ENCODE peak calls at places on chromosomes 13 and 19, in six cellular contexts. B, J, T, Y, I and A are unnamed samples.

GRCh38 chr19:34994286-34994642 is 5.9 kb upstream of the GRAMD1A start:
- DNase-seq in B (no peak), J (no peak), T (no peak), Y (no peak), I (no peak), A (no peak)

GRCh38 chr13:46146898-46147297 is 35.1 kb downstream of the LCP1 start:
- DNase-seq in B (peak; percentile 28), J (no peak), T (no peak), Y (peak; percentile 56), I (no peak), A (no peak)

GRCh38 chr13:23671902-23672301 is 101.7 kb downstream of the TNFRSF19 start:
- DNase-seq in B (no peak), J (no peak), T (no peak), Y (no peak), I (no peak), A (peak; percentile 95)

GRCh38 chr19:10450853-10451609 is 30.7 kb downstream of the PDE4A start:
- DNase-seq in B (peak; percentile 69), J (peak; percentile 34), T (peak; percentile 98), Y (no peak), I (no peak), A (no peak)

GRCh38 chr19:18683955-18684641 is 618 bp downstream of the CRTC1 start:
- DNase-seq in B (no peak), J (no peak), T (no peak), Y (no peak), I (no peak), A (no peak)

GRCh38 chr13:36536546-36536945 is 104.3 kb downstream of the CCNA1 start:
- DNase-seq in B (no peak), J (no peak), T (no peak), Y (no peak), I (no peak), A (no peak)

GRCh38 chr19:45470147-45471081 is 2.6 kb downstream of the FOSB start:
- DNase-seq in B (no peak), J (no peak), T (peak; percentile 30), Y (no peak), I (no peak), A (peak; percentile 67)

GRCh38 chr13:89061821-89062220 is 1390.7 kb downstream of the SLITRK5 start:
- DNase-seq in B (no peak), J (no peak), T (no peak), Y (peak; percentile 65), I (no peak), A (no peak)

GRCh38 chr19:8204961-8205360 is 4.2 kb upstream of the CERS4 start:
- DNase-seq in B (no peak), J (no peak), T (no peak), Y (no peak), I (no peak), A (no peak)

GRCh38 chr19:35261356-35262100 is 7.2 kb upstream of the USF2 start:
- DNase-seq in B (no peak), J (no peak), T (no peak), Y (no peak), I (no peak), A (no peak)

GRCh38 chr19:32068805-32069204 is 276.6 kb upstream of the ZNF507 start:
- DNase-seq in B (no peak), J (no peak), T (no peak), Y (no peak), I (no peak), A (no peak)

GRCh38 chr13:46592410-46592809 is 39.4 kb downstream of the LRCH1 start:
- DNase-seq in B (no peak), J (no peak), T (no peak), Y (no peak), I (no peak), A (no peak)

GRCh38 chr13:78977311-78977710 is 318.4 kb upstream of the OBI1 start:
- DNase-seq in B (no peak), J (no peak), T (no peak), Y (no peak), I (no peak), A (no peak)

GRCh38 chr13:105642511-105642958 is 892.9 kb downstream of the EFNB2 start:
- DNase-seq in B (no peak), J (peak; percentile 13), T (no peak), Y (no peak), I (no peak), A (peak; percentile 7)

GRCh38 chr13:106291006-106291405 is 244.5 kb downstream of the EFNB2 start:
- DNase-seq in B (no peak), J (no peak), T (no peak), Y (no peak), I (no peak), A (peak; percentile 76)

GRCh38 chr13:26300140-26300539 is 46.2 kb downstream of the CDK8 start:
- DNase-seq in B (no peak), J (no peak), T (peak; percentile 6), Y (no peak), I (no peak), A (peak; percentile 86)

GRCh38 chr13:43544011-43544410 is 242.8 kb downstream of the ENOX1 start:
- DNase-seq in B (no peak), J (no peak), T (no peak), Y (no peak), I (no peak), A (peak; percentile 58)

GRCh38 chr19:33219261-33219812 is 6.3 kb downstream of the SLC7A10 start:
- DNase-seq in B (no peak), J (no peak), T (no peak), Y (no peak), I (no peak), A (peak; percentile 39)

GRCh38 chr19:860481-861098 is 1.1 kb downstream of the CFD start:
- DNase-seq in B (peak; percentile 72), J (peak; percentile 75), T (peak; percentile 94), Y (peak; percentile 53), I (no peak), A (peak; percentile 75)

GRCh38 chr13:40480012-40480914 is 186.2 kb downstream of the FOXO1 start:
- DNase-seq in B (no peak), J (no peak), T (no peak), Y (peak; percentile 62), I (no peak), A (no peak)

GRCh38 chr13:106599875-106600797 is 32.2 kb upstream of the ARGLU1 start:
- DNase-seq in B (no peak), J (no peak), T (no peak), Y (no peak), I (no peak), A (peak; percentile 80)

GRCh38 chr13:102400619-102401125 is 1.2 kb downstream of the FGF14 start:
- DNase-seq in B (no peak), J (no peak), T (no peak), Y (no peak), I (no peak), A (no peak)

GRCh38 chr19:38385804-38386257 is 2.0 kb downstream of the GGN start:
- DNase-seq in B (no peak), J (no peak), T (no peak), Y (no peak), I (no peak), A (no peak)

GRCh38 chr13:60756306-60756705 is 359.3 kb downstream of the TDRD3 start:
- DNase-seq in B (no peak), J (no peak), T (no peak), Y (no peak), I (no peak), A (no peak)

GRCh38 chr19:58575183-58576041 is 2.3 kb upstream of the MZF1 start:
- DNase-seq in B (peak; percentile 81), J (peak; percentile 93), T (peak; percentile 87), Y (peak; percentile 83), I (peak; percentile 58), A (peak; percentile 85)

GRCh38 chr19:55283548-55284393 is at the start of gene BRSK1:
- DNase-seq in B (peak; percentile 46), J (no peak), T (peak; percentile 57), Y (no peak), I (no peak), A (peak; percentile 61)

GRCh38 chr19:6236310-6237291 is 43.2 kb downstream of the MLLT1 start:
- DNase-seq in B (no peak), J (no peak), T (no peak), Y (no peak), I (no peak), A (no peak)

GRCh38 chr19:46015080-46015960 is 7.5 kb downstream of the PGLYRP1 start:
- DNase-seq in B (peak; percentile 29), J (peak; percentile 72), T (peak; percentile 66), Y (no peak), I (no peak), A (no peak)

GRCh38 chr13:51211910-51212309 is 10.3 kb upstream of the FAM124A start:
- DNase-seq in B (no peak), J (no peak), T (no peak), Y (no peak), I (no peak), A (no peak)
- TF ChIP-seq BHLHE40 in B (no peak), J (no peak), T (no peak), Y (no peak), I (no peak), A (no peak)

GRCh38 chr13:113458218-113459065 is 5.2 kb upstream of the ADPRHL1 start:
- DNase-seq in B (peak; percentile 14), J (peak; percentile 12), T (peak; percentile 17), Y (peak; percentile 13), I (no peak), A (peak; percentile 55)
- TF ChIP-seq BHLHE40 in B (no peak), J (no peak), T (no peak), Y (no peak), I (no peak), A (no peak)

DNA sequence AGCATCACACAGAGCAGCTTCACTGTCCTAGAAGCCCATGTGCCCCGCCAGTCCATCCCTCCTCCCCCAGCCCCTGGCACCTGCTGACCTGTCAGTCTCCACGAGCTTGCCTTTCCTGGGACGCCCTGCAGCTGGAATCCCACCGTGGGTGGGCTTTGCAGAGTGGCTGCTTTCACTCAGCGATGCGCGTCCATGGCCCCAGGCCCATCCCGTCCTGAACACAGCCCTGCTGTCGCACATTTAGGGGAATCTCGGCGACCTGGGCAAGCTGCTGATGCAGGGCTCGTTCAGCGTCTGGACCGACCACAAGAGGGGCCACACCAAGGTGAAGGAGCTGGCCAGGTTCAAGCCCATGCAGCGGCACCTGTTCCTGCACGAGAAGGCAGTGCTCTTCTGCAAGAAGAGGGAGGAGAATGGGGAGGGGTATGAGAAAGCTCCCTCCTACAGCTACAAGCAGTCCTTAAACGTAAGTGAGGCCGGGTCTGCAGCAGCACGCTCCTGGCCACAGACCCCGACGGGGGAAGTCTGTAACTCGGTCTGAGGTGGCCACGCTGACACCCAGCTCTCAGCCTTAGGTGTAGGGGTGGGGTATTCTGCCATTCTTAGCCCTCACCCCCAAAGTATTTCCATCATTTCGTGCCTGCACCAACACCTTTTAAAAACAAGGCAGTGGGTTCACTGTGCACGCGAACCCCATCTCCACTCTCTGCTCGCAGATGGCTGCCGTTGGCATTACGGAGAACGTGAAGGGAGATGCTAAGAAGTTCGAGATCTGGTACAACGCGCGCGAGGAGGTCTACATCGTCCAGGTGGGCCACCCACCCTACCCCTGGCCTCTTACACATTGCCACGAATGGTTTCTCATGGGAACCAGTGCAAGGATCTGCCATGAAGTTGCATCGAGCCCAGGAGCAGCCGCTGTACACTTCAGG is 18.3 kb upstream of the F7 start:
- DNase-seq in B (no peak), J (no peak), T (no peak), Y (no peak), I (no peak), A (no peak)
- TF ChIP-seq BHLHE40 in B (no peak), J (no peak), T (no peak), Y (no peak), I (no peak), A (no peak)

DNA sequence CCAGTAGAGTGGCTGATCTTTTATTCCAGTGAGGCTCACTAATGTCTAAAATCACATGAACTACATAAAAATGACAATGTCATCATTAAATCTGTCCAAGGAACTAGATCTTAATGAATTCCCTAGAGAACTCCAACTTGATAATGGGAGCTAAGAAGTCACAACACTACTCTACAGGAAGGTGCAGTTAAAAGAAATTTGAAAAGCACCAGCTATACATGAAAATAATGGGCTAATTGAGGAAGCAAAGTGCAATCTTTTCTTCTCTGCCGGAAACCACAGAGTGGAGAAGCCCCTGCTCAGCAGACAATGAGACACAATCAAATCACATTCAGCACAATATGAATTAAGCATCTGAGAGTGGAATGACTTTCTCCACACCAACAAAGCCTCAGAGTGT is 261.8 kb downstream of the LHFPL6 start:
- DNase-seq in B (no peak), J (no peak), T (no peak), Y (no peak), I (no peak), A (no peak)
- TF ChIP-seq BHLHE40 in B (no peak), J (no peak), T (no peak), Y (no peak), I (no peak), A (no peak)